ENCODE peak calls at places on chromosomes 16 and 17, in ten cellular contexts. One of them, this sample, is unnamed. For H3K4me1, the result is how much of the 10 kb centered on the place peaks cover.

GRCh38 chr17:8466873-8467272 is 31.2 kb downstream of the NDEL1 start:
- DNase-seq in ascending aorta: no peak
- DNase-seq in transverse colon: no peak
- DNase-seq in spleen: no peak
- DNase-seq in prostate gland: no peak
- DNase-seq in fibroblast of lung: no peak
- DNase-seq in breast epithelium: no peak
- DNase-seq in heart left ventricle: no peak
- DNase-seq in ovary: no peak
- DNase-seq in Panc1: no peak
- DNase-seq in this sample: no peak

GRCh38 chr16:56927471-56927870 is 4.5 kb upstream of the HERPUD1 start:
- DNase-seq in Panc1: no peak
- DNase-seq in prostate gland: no peak
- DNase-seq in spleen: no peak
- DNase-seq in heart left ventricle: no peak
- DNase-seq in transverse colon: no peak
- DNase-seq in breast epithelium: no peak
- DNase-seq in ovary: no peak
- DNase-seq in ascending aorta: no peak
- DNase-seq in fibroblast of lung: no peak
- DNase-seq in this sample: peak

GRCh38 chr16:4415538-4416199 is 727 bp downstream of the CORO7 start:
- DNase-seq in fibroblast of lung: peak
- DNase-seq in breast epithelium: no peak
- DNase-seq in heart left ventricle: peak
- DNase-seq in transverse colon: peak
- DNase-seq in Panc1: no peak
- DNase-seq in spleen: peak
- DNase-seq in ascending aorta: no peak
- DNase-seq in ovary: no peak
- DNase-seq in prostate gland: peak
- DNase-seq in this sample: peak

GRCh38 chr17:42720996-42721583 is 23.8 kb downstream of the EZH1 start:
- DNase-seq in fibroblast of lung: peak
- DNase-seq in transverse colon: no peak
- DNase-seq in prostate gland: peak
- DNase-seq in ovary: no peak
- DNase-seq in heart left ventricle: no peak
- DNase-seq in breast epithelium: no peak
- DNase-seq in Panc1: no peak
- DNase-seq in spleen: no peak
- DNase-seq in ascending aorta: no peak
- DNase-seq in this sample: peak

GRCh38 chr16:66131156-66131807 is 235.2 kb upstream of the CDH5 start:
- DNase-seq in ovary: no peak
- DNase-seq in spleen: no peak
- DNase-seq in transverse colon: no peak
- DNase-seq in Panc1: no peak
- DNase-seq in prostate gland: no peak
- DNase-seq in breast epithelium: no peak
- DNase-seq in fibroblast of lung: peak
- DNase-seq in heart left ventricle: no peak
- DNase-seq in ascending aorta: no peak
- DNase-seq in this sample: no peak

GRCh38 chr16:50202926-50203624 is 50.0 kb downstream of the TENT4B start:
- DNase-seq in heart left ventricle: no peak
- DNase-seq in ascending aorta: no peak
- DNase-seq in spleen: no peak
- DNase-seq in fibroblast of lung: peak
- DNase-seq in prostate gland: no peak
- DNase-seq in breast epithelium: no peak
- DNase-seq in ovary: no peak
- DNase-seq in Panc1: peak
- DNase-seq in transverse colon: no peak
- DNase-seq in this sample: no peak

GRCh38 chr17:66951605-66951953 is 12.9 kb upstream of the CACNG4 start:
- DNase-seq in breast epithelium: peak
- DNase-seq in Panc1: no peak
- DNase-seq in ovary: no peak
- DNase-seq in spleen: no peak
- DNase-seq in fibroblast of lung: no peak
- DNase-seq in heart left ventricle: no peak
- DNase-seq in transverse colon: no peak
- DNase-seq in ascending aorta: no peak
- DNase-seq in prostate gland: peak
- DNase-seq in this sample: no peak

GRCh38 chr17:52027620-52028019 is 130.9 kb downstream of the CA10 start:
- DNase-seq in fibroblast of lung: peak
- DNase-seq in ovary: no peak
- DNase-seq in prostate gland: no peak
- DNase-seq in breast epithelium: no peak
- DNase-seq in Panc1: peak
- DNase-seq in spleen: no peak
- DNase-seq in heart left ventricle: no peak
- DNase-seq in transverse colon: no peak
- DNase-seq in ascending aorta: no peak
- DNase-seq in this sample: no peak

GRCh38 chr16:89201467-89202377 is 1.4 kb upstream of the SLC22A31 start:
- DNase-seq in prostate gland: peak
- DNase-seq in Panc1: no peak
- DNase-seq in spleen: peak
- DNase-seq in fibroblast of lung: peak
- DNase-seq in ovary: peak
- DNase-seq in breast epithelium: peak
- DNase-seq in heart left ventricle: peak
- DNase-seq in transverse colon: peak
- DNase-seq in ascending aorta: no peak
- DNase-seq in this sample: peak

GRCh38 chr17:34979153-34979552 is 1.2 kb upstream of the LIG3 start:
- DNase-seq in ovary: no peak
- DNase-seq in heart left ventricle: no peak
- DNase-seq in spleen: no peak
- DNase-seq in transverse colon: no peak
- DNase-seq in ascending aorta: no peak
- DNase-seq in breast epithelium: no peak
- DNase-seq in Panc1: no peak
- DNase-seq in prostate gland: no peak
- DNase-seq in fibroblast of lung: no peak
- DNase-seq in this sample: no peak

GRCh38 chr17:34979650-34980352 is 511 bp upstream of the LIG3 start:
- DNase-seq in spleen: no peak
- DNase-seq in breast epithelium: no peak
- DNase-seq in ovary: no peak
- DNase-seq in prostate gland: no peak
- DNase-seq in fibroblast of lung: peak
- DNase-seq in heart left ventricle: no peak
- DNase-seq in transverse colon: no peak
- DNase-seq in ascending aorta: no peak
- DNase-seq in Panc1: no peak
- DNase-seq in this sample: peak

GRCh38 chr17:34980353-34980680 is at the start of gene LIG3:
- DNase-seq in breast epithelium: peak
- DNase-seq in Panc1: peak
- DNase-seq in spleen: peak
- DNase-seq in transverse colon: peak
- DNase-seq in ascending aorta: peak
- DNase-seq in prostate gland: peak
- DNase-seq in ovary: peak
- DNase-seq in fibroblast of lung: peak
- DNase-seq in heart left ventricle: peak
- DNase-seq in this sample: peak

GRCh38 chr17:34980681-34981537 is 597 bp downstream of the LIG3 start:
- DNase-seq in heart left ventricle: peak
- DNase-seq in fibroblast of lung: peak
- DNase-seq in Panc1: no peak
- DNase-seq in ovary: peak
- DNase-seq in spleen: peak
- DNase-seq in breast epithelium: peak
- DNase-seq in ascending aorta: peak
- DNase-seq in transverse colon: peak
- DNase-seq in prostate gland: peak
- DNase-seq in this sample: peak

GRCh38 chr17:34981538-34982241 is 1.4 kb downstream of the LIG3 start:
- DNase-seq in prostate gland: no peak
- DNase-seq in spleen: no peak
- DNase-seq in transverse colon: no peak
- DNase-seq in fibroblast of lung: peak
- DNase-seq in ascending aorta: no peak
- DNase-seq in ovary: no peak
- DNase-seq in heart left ventricle: no peak
- DNase-seq in breast epithelium: no peak
- DNase-seq in Panc1: no peak
- DNase-seq in this sample: no peak
- H3K4me3 ChIP-seq in prostate gland: peak
- H3K4me3 ChIP-seq in spleen: peak
- H3K4me3 ChIP-seq in transverse colon: peak
- H3K4me3 ChIP-seq in fibroblast of lung: peak
- H3K4me3 ChIP-seq in ascending aorta: peak
- H3K4me3 ChIP-seq in ovary: peak
- H3K4me3 ChIP-seq in heart left ventricle: peak
- H3K4me3 ChIP-seq in breast epithelium: peak
- H3K4me3 ChIP-seq in Panc1: peak
- H3K4me3 ChIP-seq in this sample: peak

GRCh38 chr17:40576113-40576740 is 11.0 kb upstream of the CCR7 start:
- DNase-seq in fibroblast of lung: no peak
- DNase-seq in prostate gland: no peak
- DNase-seq in Panc1: no peak
- DNase-seq in heart left ventricle: no peak
- DNase-seq in spleen: no peak
- DNase-seq in ascending aorta: no peak
- DNase-seq in breast epithelium: no peak
- DNase-seq in ovary: no peak
- DNase-seq in transverse colon: no peak
- DNase-seq in this sample: no peak

GRCh38 chr17:40579471-40579870 is 14.2 kb upstream of the CCR7 start:
- DNase-seq in fibroblast of lung: no peak
- DNase-seq in prostate gland: no peak
- DNase-seq in Panc1: no peak
- DNase-seq in ascending aorta: no peak
- DNase-seq in spleen: no peak
- DNase-seq in transverse colon: no peak
- DNase-seq in breast epithelium: no peak
- DNase-seq in ovary: no peak
- DNase-seq in heart left ventricle: no peak
- DNase-seq in this sample: no peak

GRCh38 chr17:40577611-40578065 is 12.4 kb upstream of the CCR7 start:
- DNase-seq in spleen: no peak
- DNase-seq in ascending aorta: no peak
- DNase-seq in Panc1: no peak
- DNase-seq in ovary: no peak
- DNase-seq in heart left ventricle: no peak
- DNase-seq in fibroblast of lung: no peak
- DNase-seq in transverse colon: no peak
- DNase-seq in prostate gland: no peak
- DNase-seq in breast epithelium: no peak
- DNase-seq in this sample: no peak

GRCh38 chr17:40582328-40582901 is 17.1 kb upstream of the CCR7 start:
- DNase-seq in fibroblast of lung: no peak
- DNase-seq in Panc1: no peak
- DNase-seq in ascending aorta: peak
- DNase-seq in breast epithelium: peak
- DNase-seq in spleen: peak
- DNase-seq in prostate gland: peak
- DNase-seq in heart left ventricle: peak
- DNase-seq in transverse colon: peak
- DNase-seq in ovary: no peak
- DNase-seq in this sample: peak

DNA sequence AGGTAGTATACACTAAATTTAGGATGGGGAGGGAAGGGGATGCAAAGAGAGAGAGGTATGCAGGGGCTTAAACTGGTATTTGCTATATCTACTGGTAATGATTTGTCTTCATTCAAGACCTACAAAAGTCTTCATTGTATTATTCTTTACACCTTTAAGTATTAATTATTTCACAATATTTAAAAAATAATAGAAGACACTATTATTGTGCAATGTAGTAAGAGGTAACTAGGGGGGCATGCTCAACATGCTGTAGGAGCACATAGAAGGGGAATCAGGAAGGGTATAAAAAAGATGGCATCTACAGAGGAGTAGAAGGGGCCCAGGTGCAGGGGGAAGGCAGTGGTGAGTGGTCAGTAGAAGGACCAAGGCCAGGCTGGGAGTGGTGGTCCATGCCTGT is 14.9 kb upstream of the CCR7 start:
- DNase-seq in fibroblast of lung: no peak
- DNase-seq in prostate gland: no peak
- DNase-seq in Panc1: no peak
- DNase-seq in transverse colon: no peak
- DNase-seq in ovary: no peak
- DNase-seq in breast epithelium: no peak
- DNase-seq in spleen: no peak
- DNase-seq in ascending aorta: no peak
- DNase-seq in heart left ventricle: no peak
- DNase-seq in this sample: no peak
- H3K4me1 ChIP-seq in fibroblast of lung: under half
- H3K4me1 ChIP-seq in prostate gland: under half
- H3K4me1 ChIP-seq in Panc1: under half
- H3K4me1 ChIP-seq in transverse colon: under half
- H3K4me1 ChIP-seq in ovary: under half
- H3K4me1 ChIP-seq in breast epithelium: under half
- H3K4me1 ChIP-seq in spleen: under half
- H3K4me1 ChIP-seq in ascending aorta: under half
- H3K4me1 ChIP-seq in heart left ventricle: under half
- H3K4me1 ChIP-seq in this sample: under half

DNA sequence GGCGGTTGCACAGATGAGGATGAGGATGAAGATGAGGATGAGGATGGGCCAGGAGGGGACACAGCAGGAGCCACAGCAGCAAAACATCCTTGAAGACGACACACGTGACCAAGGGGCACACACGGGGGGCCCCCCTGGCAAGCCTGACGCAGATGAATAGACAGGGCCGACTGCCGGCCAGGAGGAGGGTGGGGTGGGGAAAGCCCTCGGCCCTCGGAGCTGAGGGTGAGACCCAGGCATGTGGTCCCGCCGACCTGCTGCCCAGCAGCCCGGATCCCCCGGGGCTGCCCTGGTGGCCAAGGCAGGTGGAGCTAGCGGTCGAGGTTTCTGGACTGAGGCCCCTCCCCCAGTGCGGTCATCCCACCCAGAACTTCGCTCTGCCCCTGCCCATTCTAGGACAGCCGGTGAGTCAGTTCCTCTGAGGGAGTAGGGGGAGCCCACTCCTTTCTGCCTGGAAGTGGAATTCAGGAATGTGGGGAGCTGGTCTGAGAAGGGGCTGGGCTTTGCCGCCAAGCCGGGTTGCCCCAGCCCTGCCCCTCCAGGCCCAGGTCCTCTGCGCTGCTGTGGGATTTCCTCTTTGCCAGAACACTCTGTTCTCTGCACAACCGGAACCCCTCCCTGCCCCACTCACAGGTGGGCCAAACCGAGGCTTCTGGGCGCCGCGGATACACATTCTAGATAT is 9.9 kb downstream of the CYGB start:
- DNase-seq in spleen: peak
- DNase-seq in ascending aorta: peak
- DNase-seq in ovary: peak
- DNase-seq in heart left ventricle: peak
- DNase-seq in transverse colon: peak
- DNase-seq in breast epithelium: no peak
- DNase-seq in prostate gland: no peak
- DNase-seq in Panc1: no peak
- DNase-seq in fibroblast of lung: peak
- DNase-seq in this sample: peak
- TF ChIP-seq CTCF in spleen: no peak
- TF ChIP-seq CTCF in ascending aorta: no peak
- TF ChIP-seq CTCF in ovary: peak
- TF ChIP-seq CTCF in heart left ventricle: no peak
- TF ChIP-seq CTCF in transverse colon: no peak
- TF ChIP-seq CTCF in breast epithelium: peak
- TF ChIP-seq CTCF in prostate gland: peak
- TF ChIP-seq CTCF in Panc1: no peak
- TF ChIP-seq CTCF in fibroblast of lung: peak
- TF ChIP-seq CTCF in this sample: no peak

GRCh38 chr17:78840530-78840779 is 159 bp downstream of the USP36 start:
- DNase-seq in transverse colon: no peak
- DNase-seq in Panc1: no peak
- DNase-seq in ovary: no peak
- DNase-seq in prostate gland: no peak
- DNase-seq in heart left ventricle: no peak
- DNase-seq in breast epithelium: no peak
- DNase-seq in fibroblast of lung: no peak
- DNase-seq in spleen: no peak
- DNase-seq in ascending aorta: no peak
- DNase-seq in this sample: no peak
- H3K4me3 ChIP-seq in transverse colon: peak
- H3K4me3 ChIP-seq in Panc1: peak
- H3K4me3 ChIP-seq in ovary: peak
- H3K4me3 ChIP-seq in prostate gland: peak
- H3K4me3 ChIP-seq in heart left ventricle: peak
- H3K4me3 ChIP-seq in breast epithelium: peak
- H3K4me3 ChIP-seq in fibroblast of lung: peak
- H3K4me3 ChIP-seq in spleen: peak
- H3K4me3 ChIP-seq in ascending aorta: peak
- H3K4me3 ChIP-seq in this sample: peak